ENCODE peak calls at places on chromosome 1, in ten cellular contexts. One of them, this sample, is unnamed.

GRCh38 chr1:225710804-225711203 is 57.9 kb upstream of the ENAH start:
- DNase-seq in nephron progenitor cell: no peak
- DNase-seq in brain microvascular endothelial cell: no peak
- DNase-seq in tibial artery: no peak
- DNase-seq in GM06990: no peak
- DNase-seq in fibroblast of the aortic adventitia: peak
- DNase-seq in GM10248: no peak
- DNase-seq in K562: no peak
- DNase-seq in tibial nerve: no peak
- DNase-seq in astrocyte: peak
- DNase-seq in this sample: no peak

GRCh38 chr1:10498231-10498630 is 23.5 kb downstream of the PEX14 start:
- DNase-seq in nephron progenitor cell: no peak
- DNase-seq in K562: no peak
- DNase-seq in astrocyte: no peak
- DNase-seq in tibial nerve: no peak
- DNase-seq in GM10248: no peak
- DNase-seq in fibroblast of the aortic adventitia: no peak
- DNase-seq in tibial artery: no peak
- DNase-seq in GM06990: no peak
- DNase-seq in brain microvascular endothelial cell: no peak
- DNase-seq in this sample: no peak

GRCh38 chr1:112866981-112867380 is 89.0 kb downstream of the SLC16A1 start:
- DNase-seq in nephron progenitor cell: no peak
- DNase-seq in K562: no peak
- DNase-seq in astrocyte: no peak
- DNase-seq in GM10248: no peak
- DNase-seq in tibial artery: no peak
- DNase-seq in GM06990: no peak
- DNase-seq in fibroblast of the aortic adventitia: no peak
- DNase-seq in brain microvascular endothelial cell: no peak
- DNase-seq in tibial nerve: no peak
- DNase-seq in this sample: no peak

GRCh38 chr1:79188371-79188770 is 181.8 kb upstream of the ADGRL4 start:
- DNase-seq in GM06990: peak
- DNase-seq in brain microvascular endothelial cell: peak
- DNase-seq in astrocyte: peak
- DNase-seq in fibroblast of the aortic adventitia: peak
- DNase-seq in tibial nerve: no peak
- DNase-seq in K562: no peak
- DNase-seq in tibial artery: no peak
- DNase-seq in nephron progenitor cell: no peak
- DNase-seq in GM10248: no peak
- DNase-seq in this sample: no peak

GRCh38 chr1:217713223-217713622 is 82.1 kb downstream of the SPATA17 start:
- DNase-seq in GM06990: no peak
- DNase-seq in brain microvascular endothelial cell: no peak
- DNase-seq in K562: no peak
- DNase-seq in tibial artery: no peak
- DNase-seq in nephron progenitor cell: no peak
- DNase-seq in astrocyte: peak
- DNase-seq in fibroblast of the aortic adventitia: no peak
- DNase-seq in tibial nerve: no peak
- DNase-seq in GM10248: no peak
- DNase-seq in this sample: no peak

GRCh38 chr1:1116701-1117468 is 996 bp upstream of the C1orf159 start:
- DNase-seq in fibroblast of the aortic adventitia: no peak
- DNase-seq in brain microvascular endothelial cell: no peak
- DNase-seq in GM06990: no peak
- DNase-seq in nephron progenitor cell: peak
- DNase-seq in tibial artery: peak
- DNase-seq in K562: peak
- DNase-seq in tibial nerve: no peak
- DNase-seq in GM10248: no peak
- DNase-seq in astrocyte: no peak
- DNase-seq in this sample: peak

GRCh38 chr1:198858026-198858425 is 219.2 kb downstream of the PTPRC start:
- DNase-seq in tibial artery: no peak
- DNase-seq in fibroblast of the aortic adventitia: no peak
- DNase-seq in GM10248: no peak
- DNase-seq in K562: no peak
- DNase-seq in tibial nerve: no peak
- DNase-seq in GM06990: no peak
- DNase-seq in astrocyte: no peak
- DNase-seq in nephron progenitor cell: no peak
- DNase-seq in brain microvascular endothelial cell: no peak
- DNase-seq in this sample: no peak

GRCh38 chr1:204409878-204410763 is 1.5 kb downstream of the PPP1R15B start:
- DNase-seq in nephron progenitor cell: no peak
- DNase-seq in tibial artery: no peak
- DNase-seq in K562: peak
- DNase-seq in GM06990: no peak
- DNase-seq in astrocyte: no peak
- DNase-seq in GM10248: no peak
- DNase-seq in tibial nerve: no peak
- DNase-seq in brain microvascular endothelial cell: peak
- DNase-seq in fibroblast of the aortic adventitia: peak
- DNase-seq in this sample: no peak

GRCh38 chr1:209743145-209743482 is 12.7 kb upstream of the TRAF3IP3 start:
- DNase-seq in fibroblast of the aortic adventitia: peak
- DNase-seq in astrocyte: peak
- DNase-seq in tibial nerve: peak
- DNase-seq in brain microvascular endothelial cell: peak
- DNase-seq in tibial artery: peak
- DNase-seq in GM10248: no peak
- DNase-seq in nephron progenitor cell: no peak
- DNase-seq in GM06990: no peak
- DNase-seq in K562: no peak
- DNase-seq in this sample: no peak

GRCh38 chr1:177302365-177303044 is 131.7 kb downstream of the BRINP2 start:
- DNase-seq in brain microvascular endothelial cell: no peak
- DNase-seq in GM06990: no peak
- DNase-seq in K562: no peak
- DNase-seq in nephron progenitor cell: no peak
- DNase-seq in astrocyte: no peak
- DNase-seq in fibroblast of the aortic adventitia: no peak
- DNase-seq in GM10248: no peak
- DNase-seq in tibial nerve: no peak
- DNase-seq in tibial artery: no peak
- DNase-seq in this sample: no peak

GRCh38 chr1:236156512-236157208 is 14.3 kb downstream of the GPR137B start:
- DNase-seq in nephron progenitor cell: no peak
- DNase-seq in tibial artery: peak
- DNase-seq in K562: peak
- DNase-seq in astrocyte: no peak
- DNase-seq in GM10248: peak
- DNase-seq in tibial nerve: no peak
- DNase-seq in GM06990: peak
- DNase-seq in brain microvascular endothelial cell: no peak
- DNase-seq in fibroblast of the aortic adventitia: no peak
- DNase-seq in this sample: peak

GRCh38 chr1:94236630-94237290 is 624 bp downstream of the ARHGAP29 start:
- DNase-seq in fibroblast of the aortic adventitia: peak
- DNase-seq in K562: no peak
- DNase-seq in nephron progenitor cell: no peak
- DNase-seq in tibial artery: peak
- DNase-seq in astrocyte: peak
- DNase-seq in brain microvascular endothelial cell: no peak
- DNase-seq in GM06990: no peak
- DNase-seq in GM10248: no peak
- DNase-seq in tibial nerve: no peak
- DNase-seq in this sample: no peak

GRCh38 chr1:156894001-156894400 is 483 bp downstream of the PEAR1 start:
- DNase-seq in GM10248: no peak
- DNase-seq in tibial artery: no peak
- DNase-seq in brain microvascular endothelial cell: no peak
- DNase-seq in K562: no peak
- DNase-seq in nephron progenitor cell: no peak
- DNase-seq in astrocyte: no peak
- DNase-seq in GM06990: no peak
- DNase-seq in fibroblast of the aortic adventitia: no peak
- DNase-seq in tibial nerve: no peak
- DNase-seq in this sample: no peak

GRCh38 chr1:101239095-101240040 is 2.5 kb downstream of the S1PR1 start:
- DNase-seq in K562: no peak
- DNase-seq in GM10248: no peak
- DNase-seq in astrocyte: no peak
- DNase-seq in GM06990: no peak
- DNase-seq in brain microvascular endothelial cell: no peak
- DNase-seq in tibial artery: no peak
- DNase-seq in fibroblast of the aortic adventitia: no peak
- DNase-seq in tibial nerve: no peak
- DNase-seq in nephron progenitor cell: no peak
- DNase-seq in this sample: no peak
- TF ChIP-seq CTCF in K562: peak
- TF ChIP-seq CTCF in GM10248: no peak
- TF ChIP-seq CTCF in astrocyte: no peak
- TF ChIP-seq CTCF in GM06990: no peak
- TF ChIP-seq CTCF in brain microvascular endothelial cell: no peak
- TF ChIP-seq CTCF in tibial artery: no peak
- TF ChIP-seq CTCF in fibroblast of the aortic adventitia: no peak
- TF ChIP-seq CTCF in tibial nerve: no peak
- TF ChIP-seq CTCF in nephron progenitor cell: peak
- TF ChIP-seq CTCF in this sample: no peak

DNA sequence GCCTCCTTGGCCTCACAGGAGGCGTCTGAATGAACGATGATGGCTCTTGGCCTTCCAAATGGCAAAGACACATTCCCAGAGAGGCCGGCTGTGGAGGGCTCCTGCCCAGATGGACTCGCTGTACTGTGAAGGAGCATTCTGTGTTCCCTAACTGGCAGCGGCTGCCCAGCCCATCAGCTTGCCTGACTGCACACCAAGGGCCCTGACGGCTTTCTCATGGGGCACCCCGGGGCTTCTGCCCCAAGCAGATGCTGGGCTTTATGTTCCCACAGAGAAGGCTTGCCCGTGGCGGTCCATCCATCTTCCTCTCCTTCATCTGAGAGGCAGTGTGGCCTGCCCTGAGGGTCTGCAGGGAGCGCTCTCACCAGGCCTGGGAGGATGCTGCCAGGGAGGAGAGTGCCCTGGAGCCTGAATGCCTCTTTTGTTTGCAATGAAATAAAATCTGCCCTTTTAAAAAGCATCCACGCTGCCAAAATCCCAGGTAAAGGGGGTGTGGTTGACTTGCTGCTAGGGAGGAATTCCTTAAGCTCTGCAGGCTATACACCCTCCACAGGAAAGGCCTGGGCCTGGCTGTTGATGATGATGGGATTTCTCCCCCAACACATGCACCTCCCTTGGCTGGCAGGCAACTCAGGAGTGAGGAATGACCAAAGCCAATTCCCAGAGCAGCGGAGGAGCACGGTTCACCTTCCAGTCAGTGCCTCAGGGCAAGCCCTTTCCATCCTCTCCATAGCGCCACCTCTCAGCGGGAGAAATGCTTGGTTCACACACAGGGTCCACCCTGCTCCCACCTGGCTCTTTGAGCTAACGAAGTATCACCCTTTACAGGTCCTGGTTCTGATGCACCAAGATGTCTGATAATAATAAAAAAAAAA is 84.7 kb upstream of the SSX2IP start:
- DNase-seq in tibial nerve: no peak
- DNase-seq in fibroblast of the aortic adventitia: no peak
- DNase-seq in brain microvascular endothelial cell: no peak
- DNase-seq in tibial artery: no peak
- DNase-seq in nephron progenitor cell: no peak
- DNase-seq in K562: no peak
- DNase-seq in astrocyte: no peak
- DNase-seq in GM10248: no peak
- DNase-seq in GM06990: no peak
- DNase-seq in this sample: no peak
- TF ChIP-seq CTCF in tibial nerve: no peak
- TF ChIP-seq CTCF in fibroblast of the aortic adventitia: no peak
- TF ChIP-seq CTCF in brain microvascular endothelial cell: no peak
- TF ChIP-seq CTCF in tibial artery: no peak
- TF ChIP-seq CTCF in nephron progenitor cell: no peak
- TF ChIP-seq CTCF in K562: no peak
- TF ChIP-seq CTCF in astrocyte: no peak
- TF ChIP-seq CTCF in GM10248: no peak
- TF ChIP-seq CTCF in GM06990: no peak
- TF ChIP-seq CTCF in this sample: no peak

DNA sequence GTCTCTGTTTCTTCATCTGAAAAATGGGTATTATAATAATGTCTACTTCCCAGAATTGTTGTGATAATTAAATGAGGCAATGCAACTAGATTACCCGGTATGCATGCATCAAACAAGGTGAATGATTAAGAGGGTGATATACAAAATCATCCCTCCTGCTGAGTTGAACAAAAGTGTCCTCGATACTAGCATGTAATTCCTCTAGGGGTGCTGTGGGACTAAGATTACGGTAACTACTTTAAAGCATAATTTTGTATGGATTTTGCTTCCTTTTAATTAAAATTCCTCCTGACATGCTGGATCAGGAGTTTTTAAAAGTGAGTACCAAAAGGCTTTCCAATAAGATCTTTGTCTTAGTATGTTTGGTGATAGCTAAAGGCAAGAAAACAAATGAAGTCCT is 98.7 kb upstream of the PRMT6 start:
- DNase-seq in astrocyte: no peak
- DNase-seq in tibial nerve: no peak
- DNase-seq in nephron progenitor cell: no peak
- DNase-seq in GM10248: no peak
- DNase-seq in GM06990: no peak
- DNase-seq in K562: no peak
- DNase-seq in fibroblast of the aortic adventitia: no peak
- DNase-seq in tibial artery: no peak
- DNase-seq in brain microvascular endothelial cell: no peak
- DNase-seq in this sample: no peak
- TF ChIP-seq CTCF in astrocyte: no peak
- TF ChIP-seq CTCF in tibial nerve: no peak
- TF ChIP-seq CTCF in nephron progenitor cell: no peak
- TF ChIP-seq CTCF in GM10248: peak
- TF ChIP-seq CTCF in GM06990: peak
- TF ChIP-seq CTCF in K562: no peak
- TF ChIP-seq CTCF in fibroblast of the aortic adventitia: peak
- TF ChIP-seq CTCF in tibial artery: no peak
- TF ChIP-seq CTCF in brain microvascular endothelial cell: no peak
- TF ChIP-seq CTCF in this sample: no peak

GRCh38 chr1:247721222-247721621 is 4.8 kb upstream of the OR6F1 start:
- DNase-seq in tibial nerve: no peak
- DNase-seq in tibial artery: no peak
- DNase-seq in brain microvascular endothelial cell: no peak
- DNase-seq in K562: no peak
- DNase-seq in nephron progenitor cell: no peak
- DNase-seq in GM10248: no peak
- DNase-seq in fibroblast of the aortic adventitia: no peak
- DNase-seq in astrocyte: no peak
- DNase-seq in GM06990: no peak
- DNase-seq in this sample: no peak

GRCh38 chr1:247713753-247714152 is 2.7 kb downstream of the OR6F1 start:
- DNase-seq in GM10248: no peak
- DNase-seq in tibial artery: no peak
- DNase-seq in astrocyte: no peak
- DNase-seq in tibial nerve: no peak
- DNase-seq in brain microvascular endothelial cell: no peak
- DNase-seq in GM06990: no peak
- DNase-seq in nephron progenitor cell: no peak
- DNase-seq in K562: no peak
- DNase-seq in fibroblast of the aortic adventitia: no peak
- DNase-seq in this sample: no peak

DNA sequence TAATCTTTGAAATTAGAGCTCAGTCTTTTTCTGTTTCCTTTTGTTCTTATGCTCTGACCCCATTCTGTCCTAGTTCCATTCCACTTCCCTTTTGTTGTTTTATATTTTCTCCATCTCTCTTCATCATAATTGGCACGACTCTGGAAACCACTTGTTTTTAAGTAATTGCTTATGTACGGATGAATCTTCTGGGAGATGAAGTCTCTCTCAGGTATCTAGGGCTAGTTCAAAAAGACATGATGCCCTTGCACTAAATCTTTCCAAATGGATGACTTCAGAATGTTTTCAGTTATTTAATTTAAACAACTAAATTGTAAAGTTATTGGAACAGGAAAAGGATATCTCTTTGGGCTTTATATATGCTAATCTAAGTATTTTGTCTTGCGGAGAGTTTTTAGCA is at the start of gene OR6F1:
- DNase-seq in nephron progenitor cell: no peak
- DNase-seq in GM10248: no peak
- DNase-seq in tibial artery: no peak
- DNase-seq in GM06990: no peak
- DNase-seq in astrocyte: no peak
- DNase-seq in tibial nerve: no peak
- DNase-seq in K562: no peak
- DNase-seq in fibroblast of the aortic adventitia: no peak
- DNase-seq in brain microvascular endothelial cell: no peak
- DNase-seq in this sample: no peak
- TF ChIP-seq CTCF in nephron progenitor cell: no peak
- TF ChIP-seq CTCF in GM10248: no peak
- TF ChIP-seq CTCF in tibial artery: no peak
- TF ChIP-seq CTCF in GM06990: no peak
- TF ChIP-seq CTCF in astrocyte: no peak
- TF ChIP-seq CTCF in tibial nerve: no peak
- TF ChIP-seq CTCF in K562: no peak
- TF ChIP-seq CTCF in fibroblast of the aortic adventitia: no peak
- TF ChIP-seq CTCF in brain microvascular endothelial cell: no peak
- TF ChIP-seq CTCF in this sample: no peak

This sample was measured in GM13976.